ENCODE peak calls at places on chromosomes 2 and 18, in six cellular contexts. E, A, T, P, B and N are unnamed samples.

GRCh38 chr2:143183804-143184463 is 54.7 kb downstream of the ARHGAP15 start:
- DNase-seq in B (no peak), T (no peak), E (no peak), A (no peak), P (no peak), N (no peak)

GRCh38 chr2:29532451-29532850 is 388.9 kb downstream of the ALK start:
- DNase-seq in A (no peak), T (peak; percentile 32), B (no peak), P (no peak), E (no peak), N (peak; percentile 24)

GRCh38 chr18:80088823-80089222 is 20.2 kb upstream of the ADNP2 start:
- DNase-seq in B (no peak), P (no peak), E (no peak), A (no peak), T (no peak), N (no peak)

GRCh38 chr2:14540003-14540402 is 92.5 kb upstream of the LRATD1 start:
- DNase-seq in A (no peak), B (no peak), T (peak; percentile 45), E (no peak), P (no peak), N (no peak)

GRCh38 chr2:240290432-240291336 is 144.8 kb upstream of the GPC1 start:
- DNase-seq in E (no peak), A (no peak), T (no peak), B (no peak), P (no peak), N (no peak)

GRCh38 chr2:107383706-107384105 is 443.0 kb upstream of the RGPD4 start:
- DNase-seq in T (no peak), P (no peak), A (no peak), E (no peak), B (no peak), N (no peak)

GRCh38 chr18:79515331-79515730 is 119.6 kb downstream of the NFATC1 start:
- DNase-seq in A (no peak), E (no peak), P (peak; percentile 13), T (no peak), B (no peak), N (no peak)

GRCh38 chr2:88866756-88867155 is 175.3 kb downstream of the RPIA start:
- DNase-seq in P (no peak), A (no peak), T (no peak), E (no peak), B (no peak), N (no peak)

GRCh38 chr2:237731663-237732062 is 66.9 kb upstream of the RBM44 start:
- DNase-seq in B (peak; percentile 76), T (peak; percentile 81), P (no peak), E (no peak), A (no peak), N (peak; percentile 82)

GRCh38 chr2:136122654-136123053 is 4.7 kb upstream of the CXCR4 start:
- DNase-seq in B (no peak), T (no peak), E (no peak), A (no peak), P (no peak), N (no peak)

GRCh38 chr2:19900536-19901200 is 1.1 kb downstream of the TTC32 start:
- DNase-seq in B (peak; percentile 45), A (no peak), E (no peak), P (no peak), T (no peak), N (peak; percentile 47)

GRCh38 chr18:58496937-58497336 is 132.0 kb downstream of the ALPK2 start:
- DNase-seq in B (peak; percentile 66), P (peak; percentile 68), A (no peak), T (no peak), E (no peak), N (no peak)

GRCh38 chr2:121722479-121722878 is 14.2 kb downstream of the NIFK start:
- DNase-seq in A (no peak), T (peak; percentile 87), B (no peak), E (no peak), P (no peak), N (peak; percentile 76)

GRCh38 chr2:150135223-150135883 is 352.1 kb downstream of the RND3 start:
- DNase-seq in E (no peak), B (no peak), T (no peak), P (no peak), A (no peak), N (no peak)

GRCh38 chr18:79772865-79773696 is 24.7 kb upstream of the KCNG2 start:
- DNase-seq in B (no peak), A (no peak), P (no peak), E (no peak), T (no peak), N (no peak)

GRCh38 chr2:201909961-201910361 is 103.6 kb downstream of the CDK15 start:
- DNase-seq in P (no peak), A (no peak), E (no peak), T (peak; percentile 80), B (no peak), N (peak; percentile 87)

GRCh38 chr2:72883356-72883962 is 3.7 kb upstream of the SPR start:
- DNase-seq in E (peak; percentile 61), P (peak; percentile 59), T (peak; percentile 46), A (no peak), B (peak; percentile 65), N (peak; percentile 58)

GRCh38 chr18:23226930-23227728 is 91.8 kb downstream of the CABLES1 start:
- DNase-seq in B (no peak), A (no peak), P (no peak), T (peak; percentile 94), E (no peak), N (peak; percentile 96)

GRCh38 chr2:201580486-201580885 is 62.8 kb downstream of the TMEM237 start:
- DNase-seq in T (peak; percentile 89), P (no peak), E (no peak), B (no peak), A (no peak), N (peak; percentile 82)

DNA sequence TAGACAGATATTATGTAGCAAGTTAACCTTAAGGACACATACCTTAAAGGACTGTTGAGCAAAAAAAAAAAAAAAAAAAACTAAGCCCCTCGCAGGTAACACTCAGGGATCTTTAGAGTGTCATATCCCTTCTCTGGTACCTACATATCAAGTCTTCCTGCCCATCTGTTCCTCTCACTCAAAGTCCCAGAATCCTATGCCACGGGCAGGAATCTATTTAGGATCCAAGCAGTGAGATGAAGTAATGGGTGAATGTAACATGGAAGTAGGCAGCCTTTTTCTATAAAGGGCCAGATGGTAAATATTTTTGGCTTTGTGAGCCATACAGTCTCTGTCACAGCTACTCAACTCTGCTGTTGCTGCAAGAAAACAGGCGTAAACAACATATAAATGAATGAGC is 496.7 kb downstream of the STK39 start:
- DNase-seq in B (no peak), E (no peak), A (no peak), T (no peak), P (no peak), N (no peak)
- H2AK5ac ChIP-seq in B (no peak overlapping the region), E (no peak overlapping the region), A (no peak overlapping the region), T (no peak overlapping the region), P (no peak overlapping the region), N (no peak overlapping the region)

DNA sequence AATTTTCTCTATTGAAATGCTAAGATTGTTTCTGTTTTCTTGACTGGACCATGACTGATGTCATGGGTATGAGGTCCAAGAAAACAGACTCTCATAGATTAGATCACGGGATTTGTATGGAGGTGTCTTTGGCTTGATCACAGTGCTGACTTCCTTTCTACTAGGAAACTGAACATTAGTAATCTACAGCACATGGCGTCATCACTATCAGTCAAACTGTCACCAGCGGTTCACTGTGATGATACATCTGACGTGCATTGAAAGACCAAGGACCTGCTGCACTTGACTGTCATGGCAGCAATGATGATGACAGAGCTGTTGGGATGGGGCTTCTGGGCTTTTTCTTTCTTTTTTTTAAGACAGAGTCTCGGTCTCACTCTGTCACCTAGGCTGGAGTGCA is 28.2 kb upstream of the IMPA2 start:
- DNase-seq in E (no peak), P (no peak), B (no peak), T (peak; percentile 11), A (no peak), N (peak; percentile 29)
- H2BK15ac ChIP-seq in E (no peak overlapping the region), P (no peak overlapping the region), B (no peak overlapping the region), T (no peak overlapping the region), A (no peak overlapping the region), N (no peak overlapping the region)

DNA sequence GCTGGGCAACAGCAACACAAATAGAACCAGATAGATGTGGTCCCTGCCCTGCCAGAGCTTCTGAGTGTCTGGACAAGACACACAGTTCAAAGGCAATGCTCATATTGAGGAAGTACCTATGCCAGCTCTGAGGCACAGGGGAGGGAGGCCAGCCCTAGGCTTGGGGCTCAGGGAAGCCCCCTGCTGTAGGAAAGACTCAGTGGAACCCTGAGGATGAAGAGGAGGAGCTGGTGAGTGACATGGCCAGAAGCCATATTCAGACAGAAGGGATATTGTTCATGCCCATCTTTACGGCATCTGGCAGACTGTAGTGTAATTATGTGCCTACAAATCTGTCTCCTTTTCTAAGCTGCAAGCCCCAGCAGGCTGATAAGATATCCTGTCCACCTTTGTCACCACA is 8.8 kb downstream of the SIGLEC15 start:
- DNase-seq in B (no peak), P (no peak), T (no peak), A (no peak), E (no peak), N (no peak)
- H3K4me1 ChIP-seq in B (peaks cover 2% of the 10 kb centered on the region), P (peaks cover 4% of the 10 kb centered on the region), T (peaks cover 8% of the 10 kb centered on the region), A (peaks cover 20% of the 10 kb centered on the region), E (peaks cover 9% of the 10 kb centered on the region), N (peaks cover 41% of the 10 kb centered on the region)

DNA sequence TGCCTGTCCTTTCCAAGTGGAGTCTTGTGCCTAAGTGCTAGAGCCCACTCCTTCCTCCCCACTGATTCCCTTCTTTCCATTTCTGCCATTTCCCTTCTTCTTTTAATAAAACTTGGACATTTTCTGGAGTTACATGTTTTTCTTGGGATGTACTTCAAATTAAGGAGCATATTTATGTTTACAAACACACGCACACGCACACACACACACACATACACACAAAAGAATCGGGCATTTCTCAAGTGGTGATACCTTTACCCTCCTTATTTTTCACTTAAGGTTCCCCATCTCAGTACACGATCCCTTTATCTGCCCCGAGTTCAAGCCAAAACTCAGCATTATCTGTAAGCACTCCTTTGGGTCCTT is 154.3 kb downstream of the TGIF1 start:
- DNase-seq in P (no peak), B (no peak), T (no peak), A (no peak), E (no peak), N (no peak)
- H2AK5ac ChIP-seq in P (no peak overlapping the region), B (peak overlapping the region; percentile 97), T (peak overlapping the region; percentile 91), A (peak overlapping the region; percentile 78), E (no peak overlapping the region), N (peak overlapping the region; percentile 69)

GRCh38 chr2:79849241-79849640 is 336.4 kb downstream of the CTNNA2 start:
- DNase-seq in P (no peak), E (no peak), B (no peak), T (no peak), A (no peak), N (no peak)
- H2BK15ac ChIP-seq in P (no peak overlapping the region), E (no peak overlapping the region), B (no peak overlapping the region), T (no peak overlapping the region), A (no peak overlapping the region), N (no peak overlapping the region)

DNA sequence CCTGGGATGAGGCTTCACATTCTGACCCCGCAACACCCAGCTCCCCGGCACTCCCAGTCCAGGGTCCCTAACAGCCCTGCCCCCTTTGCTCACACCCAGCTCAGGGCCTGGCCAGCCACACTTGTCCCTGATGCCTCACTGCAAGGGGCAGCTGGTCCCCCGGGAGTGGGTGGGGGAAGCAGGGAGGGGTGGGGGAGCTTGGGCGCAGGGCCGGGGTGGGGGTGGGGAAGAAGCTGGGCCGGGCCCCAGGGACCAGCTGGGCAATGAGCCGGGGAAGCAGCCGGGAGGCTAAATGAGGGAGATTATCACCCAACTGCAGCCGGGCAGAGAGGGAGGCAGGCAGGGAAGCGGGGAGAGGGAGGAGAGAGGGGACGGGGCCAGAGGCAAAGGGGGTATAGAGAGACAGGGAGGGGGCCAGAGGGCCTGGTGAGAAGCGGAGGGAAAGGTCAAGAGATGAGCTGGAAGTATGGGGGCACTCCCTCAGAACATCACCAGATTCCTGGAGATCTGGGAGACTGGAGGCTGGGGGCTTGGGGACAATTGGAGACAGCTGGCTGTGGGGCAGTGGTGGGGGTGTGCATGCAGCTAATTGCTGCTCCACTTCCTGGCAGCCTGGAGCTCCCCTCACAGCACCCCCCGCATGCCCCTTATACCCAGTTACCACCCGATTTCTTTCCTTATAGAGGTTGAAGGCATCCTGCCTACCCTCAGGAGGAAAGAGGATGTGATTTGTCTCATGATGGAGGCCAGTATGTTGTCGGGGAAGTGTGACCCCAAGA is 2.5 kb upstream of the ASIC4 start:
- DNase-seq in A (no peak), B (no peak), P (no peak), E (no peak), T (no peak), N (no peak)
- H3K4me1 ChIP-seq in A (peaks cover 65% of the 10 kb centered on the region), B (peaks cover 7% of the 10 kb centered on the region), P (peaks cover 15% of the 10 kb centered on the region), E (peaks cover 39% of the 10 kb centered on the region), T (peaks cover 8% of the 10 kb centered on the region), N (peaks cover 33% of the 10 kb centered on the region)